ENCODE peak calls at places on chromosome 14, in four cellular contexts. M, P, U and S are unnamed samples.

GRCh38 chr14:50434530-50434929 is 37.8 kb upstream of the CDKL1 start:
- DNase-seq in M (no peak), P (no peak), U (no peak), S (no peak)

GRCh38 chr14:54253195-54253947 is 143.4 kb upstream of the CDKN3 start:
- DNase-seq in M (no peak), P (peak), U (no peak), S (no peak)

GRCh38 chr14:74413622-74414021 is 12.4 kb downstream of the SYNDIG1L start:
- DNase-seq in M (no peak), P (no peak), U (no peak), S (no peak)

GRCh38 chr14:70886421-70887206 is 20.6 kb upstream of the PCNX1 start:
- DNase-seq in M (no peak), P (peak), U (no peak), S (no peak)

GRCh38 chr14:104113631-104114420 is 24.6 kb upstream of the KIF26A start:
- DNase-seq in M (no peak), P (no peak), U (peak), S (peak)

GRCh38 chr14:72942934-72943333 is 16.7 kb downstream of the DCAF4 start:
- DNase-seq in M (no peak), P (no peak), U (no peak), S (no peak)

GRCh38 chr14:64937176-64937820 is 5.2 kb downstream of the GPX2 start:
- DNase-seq in M (no peak), P (no peak), U (no peak), S (no peak)

GRCh38 chr14:38387821-38388220 is 131.9 kb upstream of the CLEC14A start:
- DNase-seq in M (no peak), P (no peak), U (no peak), S (no peak)

GRCh38 chr14:39246618-39247017 is 12.9 kb downstream of the MIA2 start:
- DNase-seq in M (no peak), P (no peak), U (no peak), S (no peak)

GRCh38 chr14:94117856-94118255 is 7.3 kb downstream of the IFI27 start:
- DNase-seq in M (no peak), P (no peak), U (peak), S (peak)

GRCh38 chr14:70809238-70810214 is at the start of gene MAP3K9:
- DNase-seq in M (peak), P (peak), U (peak), S (peak)

GRCh38 chr14:31263485-31264133 is 56.0 kb upstream of the HECTD1 start:
- DNase-seq in M (no peak), P (no peak), U (no peak), S (no peak)

GRCh38 chr14:89303452-89304435 is 113.3 kb downstream of the FOXN3 start:
- DNase-seq in M (peak), P (peak), U (peak), S (peak)

GRCh38 chr14:100383727-100384158 is 60.6 kb downstream of the SLC25A47 start:
- DNase-seq in M (peak), P (peak), U (peak), S (peak)

GRCh38 chr14:69991422-69991821 is 112.2 kb downstream of the SMOC1 start:
- DNase-seq in M (no peak), P (no peak), U (no peak), S (no peak)

GRCh38 chr14:51328089-51328941 is 88.3 kb downstream of the TMX1 start:
- DNase-seq in M (peak), P (no peak), U (no peak), S (no peak)

GRCh38 chr14:26595922-26596721 is 1.7 kb downstream of the NOVA1 start:
- DNase-seq in M (peak), P (no peak), U (no peak), S (no peak)

GRCh38 chr14:74207943-74208342 is 31.3 kb upstream of the VSX2 start:
- DNase-seq in M (no peak), P (no peak), U (no peak), S (no peak)

GRCh38 chr14:93007225-93007997 is 84.5 kb downstream of the CHGA start:
- DNase-seq in M (no peak), P (peak), U (no peak), S (peak)

GRCh38 chr14:91890291-91890749 is 23.0 kb upstream of the TC2N start:
- DNase-seq in M (no peak), P (no peak), U (no peak), S (no peak)

GRCh38 chr14:35339761-35340406 is 47.7 kb downstream of the PSMA6 start:
- DNase-seq in M (no peak), P (peak), U (no peak), S (no peak)

GRCh38 chr14:68011629-68012028 is 192.1 kb downstream of the RAD51B start:
- DNase-seq in M (no peak), P (no peak), U (no peak), S (no peak)

GRCh38 chr14:32018391-32019092 is 58.6 kb upstream of the ARHGAP5 start:
- DNase-seq in M (no peak), P (no peak), U (no peak), S (no peak)

GRCh38 chr14:105299654-105300541 is 903 bp downstream of the BRF1 start:
- DNase-seq in M (peak), P (no peak), U (peak), S (no peak)

GRCh38 chr14:75303415-75303814 is 24.8 kb downstream of the FOS start:
- DNase-seq in M (peak), P (no peak), U (peak), S (no peak)

GRCh38 chr14:82009076-82009475 is 475.4 kb upstream of the SEL1L start:
- DNase-seq in M (no peak), P (no peak), U (no peak), S (no peak)

GRCh38 chr14:30214456-30215090 is 286.9 kb upstream of the PRKD1 start:
- DNase-seq in M (peak), P (no peak), U (no peak), S (no peak)

GRCh38 chr14:104518659-104519350 is 60.8 kb upstream of the C14orf180 start:
- DNase-seq in M (no peak), P (no peak), U (no peak), S (peak)

GRCh38 chr14:69712637-69713088 is 54.3 kb upstream of the SRSF5 start:
- DNase-seq in M (peak), P (no peak), U (no peak), S (peak)

GRCh38 chr14:80167793-80168448 is 43.4 kb downstream of the DIO2 start:
- DNase-seq in M (no peak), P (no peak), U (no peak), S (no peak)

GRCh38 chr14:79369359-79370332 is 841.7 kb downstream of the DIO2 start:
- DNase-seq in M (no peak), P (no peak), U (no peak), S (no peak)

GRCh38 chr14:68471029-68471963 is 321.6 kb downstream of the ZFP36L1 start:
- DNase-seq in M (no peak), P (no peak), U (no peak), S (no peak)

GRCh38 chr14:58871972-58872530 is 234.3 kb downstream of the DACT1 start:
- DNase-seq in M (no peak), P (no peak), U (no peak), S (no peak)

GRCh38 chr14:100199240-100199860 is 39.6 kb upstream of the YY1 start:
- DNase-seq in M (no peak), P (no peak), U (no peak), S (no peak)

GRCh38 chr14:88013750-88014349 is 8.9 kb downstream of the GPR65 start:
- DNase-seq in M (peak), P (peak), U (peak), S (peak)